ENCODE peak calls at places on chromosome 13, in four cellular contexts. One of them, this sample, is unnamed.

GRCh38 chr13:37072024-37072423 is 12.5 kb upstream of the SUPT20H start:
- DNase-seq in K562: no peak
- DNase-seq in H1: no peak
- DNase-seq in SK-N-SH: no peak
- DNase-seq in this sample: no peak

GRCh38 chr13:95588134-95588533 is 35.6 kb downstream of the CLDN10 start:
- DNase-seq in H1: no peak
- DNase-seq in K562: no peak
- DNase-seq in SK-N-SH: no peak
- DNase-seq in this sample: no peak

GRCh38 chr13:99873141-99873540 is 98.4 kb downstream of the ZIC5 start:
- DNase-seq in SK-N-SH: no peak
- DNase-seq in K562: no peak
- DNase-seq in H1: no peak
- DNase-seq in this sample: no peak

GRCh38 chr13:96238861-96239260 is 149.0 kb downstream of the HS6ST3 start:
- DNase-seq in K562: no peak
- DNase-seq in H1: no peak
- DNase-seq in SK-N-SH: no peak
- DNase-seq in this sample: no peak

GRCh38 chr13:32961724-32962123 is 54.5 kb upstream of the KL start:
- DNase-seq in K562: no peak
- DNase-seq in H1: no peak
- DNase-seq in SK-N-SH: peak
- DNase-seq in this sample: no peak

GRCh38 chr13:52852444-52852843 is 4.0 kb upstream of the PCDH8 start:
- DNase-seq in SK-N-SH: peak
- DNase-seq in K562: no peak
- DNase-seq in H1: no peak
- DNase-seq in this sample: no peak

GRCh38 chr13:26678330-26678729 is 82.3 kb downstream of the GPR12 start:
- DNase-seq in H1: no peak
- DNase-seq in SK-N-SH: no peak
- DNase-seq in K562: no peak
- DNase-seq in this sample: no peak

GRCh38 chr13:89982406-89983085 is 1364.9 kb upstream of the MIR17HG start:
- DNase-seq in SK-N-SH: no peak
- DNase-seq in K562: no peak
- DNase-seq in H1: no peak
- DNase-seq in this sample: no peak

GRCh38 chr13:31090921-31091624 is 70.6 kb downstream of the HSPH1 start:
- DNase-seq in SK-N-SH: no peak
- DNase-seq in K562: no peak
- DNase-seq in H1: no peak
- DNase-seq in this sample: no peak

GRCh38 chr13:79995334-79995733 is 345.6 kb downstream of the SPRY2 start:
- DNase-seq in SK-N-SH: no peak
- DNase-seq in K562: no peak
- DNase-seq in H1: no peak
- DNase-seq in this sample: no peak

GRCh38 chr13:58804832-58805231 is 1173.3 kb downstream of the PCDH17 start:
- DNase-seq in SK-N-SH: peak
- DNase-seq in H1: no peak
- DNase-seq in K562: no peak
- DNase-seq in this sample: no peak

GRCh38 chr13:41053384-41053826 is 7.9 kb upstream of the WBP4 start:
- DNase-seq in SK-N-SH: no peak
- DNase-seq in K562: no peak
- DNase-seq in H1: no peak
- DNase-seq in this sample: no peak

GRCh38 chr13:41668130-41668757 is 210.9 kb downstream of the RGCC start:
- DNase-seq in H1: no peak
- DNase-seq in K562: peak
- DNase-seq in SK-N-SH: peak
- DNase-seq in this sample: no peak

GRCh38 chr13:27334774-27335490 is 64.3 kb downstream of the RASL11A start:
- DNase-seq in SK-N-SH: no peak
- DNase-seq in H1: no peak
- DNase-seq in K562: no peak
- DNase-seq in this sample: no peak

GRCh38 chr13:101231751-101232428 is 184.4 kb downstream of the NALCN start:
- DNase-seq in H1: no peak
- DNase-seq in SK-N-SH: no peak
- DNase-seq in K562: no peak
- DNase-seq in this sample: no peak

GRCh38 chr13:111602874-111603273 is 282.4 kb downstream of the TEX29 start:
- DNase-seq in SK-N-SH: no peak
- DNase-seq in H1: no peak
- DNase-seq in K562: no peak
- DNase-seq in this sample: no peak

GRCh38 chr13:76791290-76791664 is 94.9 kb downstream of the KCTD12 start:
- DNase-seq in H1: no peak
- DNase-seq in K562: no peak
- DNase-seq in SK-N-SH: no peak
- DNase-seq in this sample: no peak

GRCh38 chr13:74771964-74772363 is 637.8 kb upstream of the KLF12 start:
- DNase-seq in K562: no peak
- DNase-seq in H1: no peak
- DNase-seq in SK-N-SH: no peak
- DNase-seq in this sample: no peak

GRCh38 chr13:42363941-42364612 is 92.1 kb downstream of the AKAP11 start:
- DNase-seq in H1: no peak
- DNase-seq in SK-N-SH: no peak
- DNase-seq in K562: no peak
- DNase-seq in this sample: no peak

GRCh38 chr13:88840085-88840484 is 1168.9 kb downstream of the SLITRK5 start:
- DNase-seq in H1: no peak
- DNase-seq in K562: no peak
- DNase-seq in SK-N-SH: no peak
- DNase-seq in this sample: no peak

GRCh38 chr13:40026741-40027140 is 371.3 kb downstream of the COG6 start:
- DNase-seq in SK-N-SH: no peak
- DNase-seq in H1: no peak
- DNase-seq in K562: no peak
- DNase-seq in this sample: no peak
- TF ChIP-seq TEAD4 in SK-N-SH: no peak
- TF ChIP-seq TEAD4 in H1: no peak
- TF ChIP-seq TEAD4 in K562: no peak
- TF ChIP-seq TEAD4 in this sample: no peak

GRCh38 chr13:50357586-50358118 is 342.4 kb downstream of the KCNRG start:
- DNase-seq in H1: no peak
- DNase-seq in K562: peak
- DNase-seq in SK-N-SH: no peak
- DNase-seq in this sample: no peak

GRCh38 chr13:50357136-50357535 is 341.9 kb downstream of the KCNRG start:
- DNase-seq in SK-N-SH: no peak
- DNase-seq in K562: no peak
- DNase-seq in H1: no peak
- DNase-seq in this sample: no peak

GRCh38 chr13:50358221-50358620 is 343.0 kb downstream of the KCNRG start:
- DNase-seq in K562: no peak
- DNase-seq in H1: no peak
- DNase-seq in SK-N-SH: peak
- DNase-seq in this sample: no peak

GRCh38 chr13:50353651-50354415 is 338.6 kb downstream of the KCNRG start:
- DNase-seq in H1: no peak
- DNase-seq in K562: no peak
- DNase-seq in SK-N-SH: no peak
- DNase-seq in this sample: no peak

DNA sequence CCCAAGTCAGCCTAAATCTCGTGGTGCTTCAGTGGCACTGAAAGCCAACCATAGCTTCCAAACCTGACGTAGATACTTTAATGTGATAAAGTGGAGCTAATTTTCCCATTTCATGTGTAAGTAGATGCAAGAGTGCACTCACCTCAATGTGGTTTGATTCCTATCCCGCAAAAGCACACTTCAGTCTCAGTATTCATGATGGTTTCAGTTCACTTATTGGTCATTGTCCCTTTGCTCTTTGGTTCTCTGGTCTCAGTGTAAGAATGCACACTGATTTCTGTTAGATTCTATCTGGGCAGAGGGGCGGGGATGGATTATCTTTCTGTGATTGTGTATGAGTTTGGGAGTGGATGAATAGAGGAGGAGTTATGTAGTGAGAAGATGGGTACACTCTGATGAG is 340.6 kb downstream of the KCNRG start:
- DNase-seq in K562: no peak
- DNase-seq in SK-N-SH: no peak
- DNase-seq in H1: no peak
- DNase-seq in this sample: no peak
- TF ChIP-seq TEAD4 in K562: no peak
- TF ChIP-seq TEAD4 in SK-N-SH: no peak
- TF ChIP-seq TEAD4 in H1: no peak
- TF ChIP-seq TEAD4 in this sample: no peak

GRCh38 chr13:68810660-68811059 is 1297.0 kb upstream of the ATXN8OS start:
- DNase-seq in H1: no peak
- DNase-seq in SK-N-SH: peak
- DNase-seq in K562: no peak
- DNase-seq in this sample: no peak

GRCh38 chr13:68808456-68808855 is 1299.2 kb upstream of the ATXN8OS start:
- DNase-seq in K562: no peak
- DNase-seq in SK-N-SH: no peak
- DNase-seq in H1: no peak
- DNase-seq in this sample: no peak

GRCh38 chr13:68816715-68817114 is 1290.9 kb upstream of the ATXN8OS start:
- DNase-seq in H1: no peak
- DNase-seq in K562: no peak
- DNase-seq in SK-N-SH: no peak
- DNase-seq in this sample: no peak

GRCh38 chr13:68813397-68813796 is 1294.2 kb upstream of the ATXN8OS start:
- DNase-seq in SK-N-SH: no peak
- DNase-seq in H1: no peak
- DNase-seq in K562: no peak
- DNase-seq in this sample: no peak
- TF ChIP-seq TEAD4 in SK-N-SH: no peak
- TF ChIP-seq TEAD4 in H1: no peak
- TF ChIP-seq TEAD4 in K562: no peak
- TF ChIP-seq TEAD4 in this sample: no peak

GRCh38 chr13:73262862-73263627 is 204.2 kb downstream of the KLF5 start:
- DNase-seq in SK-N-SH: no peak
- DNase-seq in H1: no peak
- DNase-seq in K562: no peak
- DNase-seq in this sample: no peak
- TF ChIP-seq TEAD4 in SK-N-SH: no peak
- TF ChIP-seq TEAD4 in H1: no peak
- TF ChIP-seq TEAD4 in K562: no peak
- TF ChIP-seq TEAD4 in this sample: no peak

GRCh38 chr13:38685974-38686571 is 804 bp upstream of the FREM2 start:
- DNase-seq in H1: no peak
- DNase-seq in SK-N-SH: peak
- DNase-seq in K562: no peak
- DNase-seq in this sample: peak
- TF ChIP-seq TEAD4 in H1: no peak
- TF ChIP-seq TEAD4 in SK-N-SH: no peak
- TF ChIP-seq TEAD4 in K562: no peak
- TF ChIP-seq TEAD4 in this sample: no peak

DNA sequence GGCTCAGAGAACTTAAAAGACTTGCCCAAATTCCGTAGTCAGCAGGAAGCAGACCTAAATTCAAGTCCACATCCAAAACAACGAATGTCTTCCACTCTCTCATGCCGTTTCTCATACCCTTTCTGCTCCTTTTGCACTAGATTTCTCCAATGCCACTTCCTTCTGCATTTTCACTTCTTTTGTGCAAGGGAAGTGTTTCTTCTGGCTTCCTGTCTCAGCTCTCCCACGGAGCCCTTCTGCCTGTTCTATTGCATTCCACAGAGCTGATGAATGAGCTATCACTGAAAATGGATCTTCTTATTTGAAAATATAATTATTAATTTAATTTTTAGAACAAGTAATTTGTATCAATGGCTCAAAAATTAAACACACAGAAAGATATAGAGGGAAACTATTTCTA is 56.1 kb upstream of the STK24 start:
- DNase-seq in K562: no peak
- DNase-seq in SK-N-SH: no peak
- DNase-seq in H1: no peak
- DNase-seq in this sample: no peak
- TF ChIP-seq TEAD4 in K562: no peak
- TF ChIP-seq TEAD4 in SK-N-SH: no peak
- TF ChIP-seq TEAD4 in H1: no peak
- TF ChIP-seq TEAD4 in this sample: no peak

GRCh38 chr13:71712988-71713653 is 153.9 kb downstream of the DACH1 start:
- DNase-seq in H1: no peak
- DNase-seq in SK-N-SH: peak
- DNase-seq in K562: no peak
- DNase-seq in this sample: peak

GRCh38 chr13:71718931-71719330 is 148.1 kb downstream of the DACH1 start:
- DNase-seq in H1: no peak
- DNase-seq in K562: no peak
- DNase-seq in SK-N-SH: no peak
- DNase-seq in this sample: no peak

GRCh38 chr13:71714802-71715375 is 152.1 kb downstream of the DACH1 start:
- DNase-seq in H1: no peak
- DNase-seq in K562: no peak
- DNase-seq in SK-N-SH: no peak
- DNase-seq in this sample: no peak
- TF ChIP-seq TEAD4 in H1: no peak
- TF ChIP-seq TEAD4 in K562: no peak
- TF ChIP-seq TEAD4 in SK-N-SH: no peak
- TF ChIP-seq TEAD4 in this sample: no peak

GRCh38 chr13:113551081-113552000 is 33.2 kb upstream of the TFDP1 start:
- DNase-seq in SK-N-SH: peak
- DNase-seq in K562: peak
- DNase-seq in H1: peak
- DNase-seq in this sample: no peak
- TF ChIP-seq TEAD4 in SK-N-SH: no peak
- TF ChIP-seq TEAD4 in K562: no peak
- TF ChIP-seq TEAD4 in H1: no peak
- TF ChIP-seq TEAD4 in this sample: no peak

DNA sequence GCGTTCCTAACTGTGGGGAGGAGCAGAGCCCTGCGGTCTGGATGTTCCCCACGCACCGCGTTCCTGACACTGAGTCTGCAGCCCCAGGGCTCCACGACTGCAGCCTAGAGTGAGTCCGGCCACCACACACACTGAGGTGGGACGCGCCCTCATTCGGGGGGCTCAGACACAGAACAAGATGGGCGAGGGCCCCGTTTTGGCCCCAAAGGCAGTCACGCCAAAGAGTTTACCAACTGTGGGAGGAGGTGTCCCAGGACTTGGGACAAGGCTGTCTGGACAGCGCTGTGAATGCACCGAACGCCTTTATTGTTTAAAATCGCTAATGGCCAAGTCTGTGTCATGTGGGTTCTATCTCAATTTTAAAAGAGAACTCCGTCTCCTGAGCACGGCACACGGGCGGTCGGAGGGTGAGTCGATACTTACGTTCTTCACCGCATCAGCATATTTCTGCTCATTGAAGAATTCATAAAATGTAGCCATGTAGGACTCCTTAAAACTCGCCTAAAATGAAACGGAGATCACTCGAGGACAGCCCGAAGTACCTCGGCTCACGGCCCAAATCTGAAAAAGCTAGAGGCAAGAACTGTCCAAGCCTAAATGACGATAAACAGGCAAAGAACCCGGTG is 35.2 kb upstream of the C13orf46 start:
- DNase-seq in K562: no peak
- DNase-seq in SK-N-SH: no peak
- DNase-seq in H1: no peak
- DNase-seq in this sample: peak
- TF ChIP-seq TEAD4 in K562: no peak
- TF ChIP-seq TEAD4 in SK-N-SH: no peak
- TF ChIP-seq TEAD4 in H1: no peak
- TF ChIP-seq TEAD4 in this sample: no peak

This sample was measured in WTC11.